ENCODE peak calls at places on chromosomes 13 and 19, in four cellular contexts. E, M, Y and I are unnamed samples.
A peak's percentile ranks its signal among the peaks of the same experiment; 100 is the strongest.

GRCh38 chr19:51621178-51621577 is 9.0 kb downstream of the SIGLEC5 start:
- DNase-seq in E (no peak), M (no peak), Y (no peak), I (no peak)

GRCh38 chr19:50658438-50659317 is 9.4 kb downstream of the C19orf81 start:
- DNase-seq in E (peak; percentile 97), M (no peak), Y (peak; percentile 99), I (peak; percentile 95)

GRCh38 chr13:33236021-33236420 is 49.5 kb downstream of the STARD13 start:
- DNase-seq in E (no peak), M (no peak), Y (no peak), I (no peak)

GRCh38 chr19:45906221-45906620 is 3.8 kb upstream of the MYPOP start:
- DNase-seq in E (no peak), M (no peak), Y (no peak), I (no peak)

GRCh38 chr13:76286178-76286577 is 600.0 kb downstream of the KCTD12 start:
- DNase-seq in E (no peak), M (no peak), Y (no peak), I (no peak)

GRCh38 chr13:45350152-45350551 is 9.2 kb upstream of the TPT1 start:
- DNase-seq in E (no peak), M (no peak), Y (no peak), I (no peak)

GRCh38 chr19:35122687-35123551 is 7.3 kb downstream of the FXYD3 start:
- DNase-seq in E (no peak), M (no peak), Y (no peak), I (no peak)

GRCh38 chr13:84744203-84744602 is 861.9 kb upstream of the SLITRK1 start:
- DNase-seq in E (no peak), M (no peak), Y (no peak), I (no peak)

GRCh38 chr19:35712910-35713845 is 4.6 kb upstream of the KMT2B start:
- DNase-seq in E (no peak), M (no peak), Y (peak; percentile 37), I (peak; percentile 46)

GRCh38 chr13:93190006-93190405 is 36.6 kb upstream of the GPC6 start:
- DNase-seq in E (no peak), M (no peak), Y (no peak), I (no peak)

GRCh38 chr19:30908262-30908771 is 440.9 kb downstream of the TSHZ3 start:
- DNase-seq in E (no peak), M (no peak), Y (peak; percentile 8), I (no peak)

GRCh38 chr13:80341771-80342271 is 895 bp upstream of the SPRY2 start:
- DNase-seq in E (peak; percentile 46), M (peak; percentile 49), Y (peak; percentile 8), I (peak; percentile 66)

GRCh38 chr19:6510618-6511017 is 8.5 kb upstream of the TUBB4A start:
- DNase-seq in E (no peak), M (no peak), Y (no peak), I (no peak)

GRCh38 chr13:57582032-57582431 is 49.5 kb upstream of the PCDH17 start:
- DNase-seq in E (peak; percentile 14), M (peak; percentile 4), Y (no peak), I (peak; percentile 26)

GRCh38 chr13:50071399-50071798 is 56.2 kb downstream of the KCNRG start:
- DNase-seq in E (no peak), M (no peak), Y (no peak), I (no peak)

GRCh38 chr13:40517486-40518311 is 148.7 kb downstream of the FOXO1 start:
- DNase-seq in E (no peak), M (no peak), Y (no peak), I (no peak)

GRCh38 chr13:44140146-44140545 is 233.5 kb upstream of the SERP2 start:
- DNase-seq in E (no peak), M (peak; percentile 16), Y (no peak), I (peak; percentile 44)

GRCh38 chr19:16376649-16377048 is 52.0 kb downstream of the KLF2 start:
- DNase-seq in E (peak; percentile 57), M (no peak), Y (peak; percentile 37), I (peak; percentile 76)

GRCh38 chr13:113666324-113666660 is 727 bp upstream of the GRK1 start:
- DNase-seq in E (no peak), M (no peak), Y (no peak), I (no peak)

DNA sequence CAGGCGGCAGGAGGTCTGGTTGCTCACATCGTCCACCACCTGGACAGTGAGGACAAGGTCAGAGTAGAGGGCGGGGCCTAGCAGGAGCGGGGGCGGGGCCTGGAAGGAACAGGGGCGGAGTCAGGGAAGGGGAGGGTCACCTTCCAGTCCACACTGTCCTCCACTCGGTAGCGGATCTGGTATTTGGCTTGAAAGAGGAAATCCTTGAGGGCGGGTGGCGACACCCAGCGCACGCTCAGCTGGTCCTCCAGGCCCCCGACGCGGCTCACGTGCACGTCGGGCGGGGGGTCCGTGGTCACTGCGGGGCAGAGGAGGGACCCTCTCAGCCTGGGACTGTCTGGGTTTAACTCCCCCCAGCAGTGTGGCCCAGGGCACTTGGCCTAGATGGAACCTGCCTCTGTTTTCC is 8.2 kb downstream of the REX1BD start:
- DNase-seq in E (peak; percentile 71), M (peak; percentile 41), Y (peak; percentile 95), I (peak; percentile 90)
- TF ChIP-seq ELF4 in E (no peak), M (no peak), Y (no peak), I (no peak)

DNA sequence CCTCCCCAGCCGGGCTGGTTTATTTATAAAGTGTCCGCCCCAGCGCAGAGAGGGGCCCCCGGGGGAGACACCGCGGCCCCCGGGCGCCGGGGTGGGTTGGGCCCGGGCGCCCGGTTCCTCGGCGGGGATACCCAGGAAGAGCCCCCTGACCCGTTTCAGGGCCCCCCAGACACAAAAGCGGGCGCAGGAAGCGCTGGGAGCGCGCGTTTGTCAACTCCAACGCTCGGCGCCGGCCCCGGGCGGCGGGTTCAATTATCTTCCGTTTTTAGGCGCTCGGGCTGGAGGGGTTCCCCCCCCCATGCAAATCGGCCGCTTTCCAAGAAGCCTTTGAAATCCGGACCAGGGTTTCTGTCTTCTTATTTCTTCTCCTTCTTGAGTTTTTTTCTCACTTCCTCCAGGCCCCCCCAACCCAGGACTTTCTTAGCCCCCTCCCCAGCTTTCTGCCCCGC is 784 bp downstream of the ARID3A start:
- DNase-seq in E (no peak), M (no peak), Y (peak; percentile 57), I (no peak)
- TF ChIP-seq SP1 in E (no peak), M (no peak), Y (no peak), I (no peak)

GRCh38 chr13:25885418-25885817 is 166.4 kb downstream of the SHISA2 start:
- DNase-seq in E (no peak), M (no peak), Y (no peak), I (no peak)
- TF ChIP-seq ELF4 in E (no peak), M (no peak), Y (no peak), I (no peak)

GRCh38 chr13:42569576-42570344 is 4.2 kb upstream of the TNFSF11 start:
- DNase-seq in E (no peak), M (no peak), Y (no peak), I (no peak)
- TF ChIP-seq SP1 in E (no peak), M (no peak), Y (no peak), I (no peak)

GRCh38 chr19:49590971-49591730 is at the start of gene PRR12:
- DNase-seq in E (peak; percentile 72), M (peak; percentile 61), Y (peak; percentile 89), I (peak; percentile 52)
- TF ChIP-seq ELF4 in E (no peak), M (no peak), Y (no peak), I (no peak)

GRCh38 chr19:7868326-7868670 is 5.9 kb downstream of the PRR36 start:
- DNase-seq in E (no peak), M (no peak), Y (no peak), I (no peak)
- TF ChIP-seq SP1 in E (no peak), M (no peak), Y (no peak), I (no peak)